ENCODE peak calls at places on chromosomes 2 and 18, in nine cellular contexts. E is left lobe of liver, M is uterus, U is HTR-8/SVneo, N is choroid plexus epithelial cell, F is Calu3, G is T-helper 2 cell, X is myocyte, I is M059J. R is an unnamed sample.
A peak's percentile ranks its signal among the peaks of the same experiment; 100 is the strongest.

GRCh38 chr2:209239585-209239938 is 184.3 kb upstream of the MAP2 start:
- DNase-seq in X (no peak), U (no peak), G (no peak), E (no peak), M (no peak), F (no peak), N (no peak), I (no peak), R (no peak)

GRCh38 chr2:226791056-226791486 is 8.5 kb downstream of the IRS1 start:
- DNase-seq in E (no peak), U (no peak), G (no peak), F (no peak), N (peak; percentile 88), I (peak; percentile 33), M (peak; percentile 72), X (no peak), R (no peak)

GRCh38 chr18:26482567-26482966 is 65.8 kb downstream of the KCTD1 start:
- DNase-seq in N (no peak), I (peak; percentile 83), F (peak; percentile 66), U (no peak), X (no peak), E (no peak), G (no peak), M (no peak), R (no peak)

GRCh38 chr18:11324956-11325873 is 175.8 kb upstream of the PIEZO2 start:
- DNase-seq in F (no peak), N (peak; percentile 90), U (peak; percentile 53), I (peak; percentile 95), M (no peak), X (peak; percentile 79), G (no peak), E (no peak), R (no peak)

GRCh38 chr2:11745613-11746375 is 638 bp upstream of the LPIN1 start:
- DNase-seq in N (no peak), X (no peak), M (no peak), F (no peak), G (no peak), U (no peak), I (no peak), E (no peak), R (no peak)

GRCh38 chr2:203720011-203720410 is 13.6 kb downstream of the CD28 start:
- DNase-seq in F (no peak), N (no peak), U (no peak), M (no peak), G (peak; percentile 82), E (no peak), I (no peak), X (no peak), R (no peak)

GRCh38 chr2:85669549-85669948 is 1.6 kb upstream of the SFTPB start:
- DNase-seq in I (no peak), U (no peak), N (no peak), M (no peak), G (no peak), F (no peak), E (no peak), X (no peak), R (no peak)

GRCh38 chr18:24930974-24931373 is 421.0 kb downstream of the ZNF521 start:
- DNase-seq in F (no peak), G (no peak), M (no peak), X (no peak), I (peak; percentile 69), E (no peak), U (no peak), N (no peak), R (no peak)

GRCh38 chr2:188928643-188929042 is 45.5 kb upstream of the COL3A1 start:
- DNase-seq in E (no peak), M (no peak), G (no peak), I (no peak), F (no peak), X (no peak), N (no peak), U (no peak), R (no peak)

GRCh38 chr2:66058675-66059074 is 376.2 kb upstream of the MEIS1 start:
- DNase-seq in X (no peak), I (no peak), M (no peak), U (no peak), E (no peak), G (no peak), F (no peak), N (no peak), R (no peak)

GRCh38 chr2:2409481-2409880 is 78.4 kb upstream of the MYT1L start:
- DNase-seq in M (no peak), E (no peak), N (no peak), U (no peak), G (no peak), X (no peak), F (no peak), I (no peak), R (no peak)

GRCh38 chr2:16334886-16335605 is 330.6 kb downstream of the CYRIA start:
- DNase-seq in I (no peak), M (no peak), U (no peak), F (no peak), E (no peak), G (no peak), X (no peak), N (no peak), R (peak; percentile 100)

GRCh38 chr2:105081006-105081701 is 43.3 kb downstream of the MRPS9 start:
- DNase-seq in I (no peak), N (peak; percentile 73), E (no peak), G (no peak), U (no peak), M (no peak), F (no peak), X (peak; percentile 22), R (no peak)

GRCh38 chr2:14720739-14721138 is 88.2 kb downstream of the LRATD1 start:
- DNase-seq in X (no peak), N (no peak), I (no peak), E (no peak), F (no peak), G (no peak), M (no peak), U (no peak), R (no peak)

GRCh38 chr2:226855766-226856165 is 19.9 kb downstream of the RHBDD1 start:
- DNase-seq in X (no peak), F (no peak), I (no peak), N (no peak), U (no peak), G (no peak), M (no peak), E (no peak), R (no peak)

GRCh38 chr2:143128681-143129580 is at the start of gene ARHGAP15:
- DNase-seq in N (no peak), F (no peak), X (no peak), M (no peak), G (peak; percentile 74), U (no peak), E (no peak), I (no peak), R (peak; percentile 9)

GRCh38 chr18:9333441-9334350 is 877 bp upstream of the TWSG1 start:
- DNase-seq in M (peak; percentile 20), N (no peak), I (no peak), G (no peak), X (no peak), E (no peak), F (peak; percentile 18), U (peak; percentile 40), R (no peak)

GRCh38 chr2:121128741-121129659 is 156.0 kb downstream of the TFCP2L1 start:
- DNase-seq in E (no peak), X (peak; percentile 22), I (peak; percentile 34), G (no peak), M (no peak), U (peak; percentile 23), F (peak; percentile 81), N (peak; percentile 51), R (peak; percentile 49)

GRCh38 chr2:30446602-30447148 is 371 bp upstream of the LCLAT1 start:
- DNase-seq in X (no peak), I (peak; percentile 50), G (no peak), U (no peak), N (peak; percentile 28), M (no peak), F (no peak), E (no peak), R (no peak)

GRCh38 chr2:15770606-15771005 is 169.7 kb upstream of the MYCN start:
- DNase-seq in X (no peak), N (no peak), U (no peak), I (no peak), E (no peak), M (no peak), G (no peak), F (no peak), R (no peak)

GRCh38 chr18:47191956-47192355 is 15.8 kb upstream of the IER3IP1 start:
- DNase-seq in N (peak; percentile 63), U (no peak), I (peak; percentile 32), M (no peak), F (no peak), E (no peak), X (no peak), G (no peak), R (no peak)

GRCh38 chr18:2971741-2972552 is 41.0 kb downstream of the LPIN2 start:
- DNase-seq in M (peak; percentile 42), E (no peak), U (no peak), F (no peak), I (no peak), N (peak; percentile 60), G (peak; percentile 63), X (no peak), R (no peak)

GRCh38 chr18:394997-395383 is 105.5 kb downstream of the COLEC12 start:
- DNase-seq in M (peak; percentile 42), G (no peak), X (peak; percentile 72), U (peak; percentile 28), F (no peak), N (peak; percentile 74), I (peak; percentile 96), E (no peak), R (no peak)

GRCh38 chr18:46069524-46069923 is 2.5 kb downstream of the PSTPIP2 start:
- DNase-seq in M (no peak), N (no peak), U (no peak), X (no peak), G (no peak), F (no peak), I (peak; percentile 13), E (no peak), R (no peak)

GRCh38 chr2:152525277-152525838 is 190.4 kb downstream of the FMNL2 start:
- DNase-seq in E (no peak), X (peak; percentile 23), G (no peak), I (peak; percentile 96), F (no peak), N (peak; percentile 60), M (no peak), U (peak; percentile 43), R (no peak)

R was measured in BE2C.